ENCODE peak calls at places on chromosomes 6 and 20, in six cellular contexts. One of them, this sample, is unnamed.

GRCh38 chr20:43947316-43947710 is 32.7 kb downstream of the TOX2 start:
- DNase-seq in neural progenitor cell: no peak
- DNase-seq in RWPE1: no peak
- DNase-seq in nephron progenitor cell: no peak
- DNase-seq in K562: no peak
- DNase-seq in upper lobe of left lung: no peak
- DNase-seq in this sample: no peak

GRCh38 chr6:104784884-104785283 is 74.8 kb downstream of the HACE1 start:
- DNase-seq in neural progenitor cell: no peak
- DNase-seq in RWPE1: no peak
- DNase-seq in nephron progenitor cell: no peak
- DNase-seq in K562: no peak
- DNase-seq in upper lobe of left lung: no peak
- DNase-seq in this sample: no peak

GRCh38 chr20:60961551-60961950 is 290.5 kb upstream of the CDH4 start:
- DNase-seq in neural progenitor cell: no peak
- DNase-seq in RWPE1: no peak
- DNase-seq in nephron progenitor cell: no peak
- DNase-seq in K562: no peak
- DNase-seq in upper lobe of left lung: no peak
- DNase-seq in this sample: no peak

GRCh38 chr6:143234686-143235085 is 174.0 kb downstream of the AIG1 start:
- DNase-seq in neural progenitor cell: no peak
- DNase-seq in RWPE1: no peak
- DNase-seq in nephron progenitor cell: no peak
- DNase-seq in K562: no peak
- DNase-seq in upper lobe of left lung: no peak
- DNase-seq in this sample: no peak

GRCh38 chr6:165345700-165346099 is 36.3 kb upstream of the C6orf118 start:
- DNase-seq in neural progenitor cell: no peak
- DNase-seq in RWPE1: no peak
- DNase-seq in nephron progenitor cell: no peak
- DNase-seq in K562: no peak
- DNase-seq in upper lobe of left lung: no peak
- DNase-seq in this sample: no peak

GRCh38 chr6:134449781-134450180 is 131.9 kb upstream of the SGK1 start:
- DNase-seq in neural progenitor cell: no peak
- DNase-seq in RWPE1: no peak
- DNase-seq in nephron progenitor cell: no peak
- DNase-seq in K562: no peak
- DNase-seq in upper lobe of left lung: no peak
- DNase-seq in this sample: no peak

GRCh38 chr20:31236953-31237352 is 20.5 kb upstream of the DEFB115 start:
- DNase-seq in neural progenitor cell: no peak
- DNase-seq in RWPE1: no peak
- DNase-seq in nephron progenitor cell: no peak
- DNase-seq in K562: no peak
- DNase-seq in upper lobe of left lung: no peak
- DNase-seq in this sample: no peak

GRCh38 chr6:2970753-2971419 is 481 bp downstream of the SERPINB6 start:
- DNase-seq in neural progenitor cell: peak
- DNase-seq in RWPE1: peak
- DNase-seq in nephron progenitor cell: peak
- DNase-seq in K562: peak
- DNase-seq in upper lobe of left lung: peak
- DNase-seq in this sample: peak

GRCh38 chr6:3385660-3386151 is 71.1 kb downstream of the SLC22A23 start:
- DNase-seq in neural progenitor cell: no peak
- DNase-seq in RWPE1: no peak
- DNase-seq in nephron progenitor cell: no peak
- DNase-seq in K562: no peak
- DNase-seq in upper lobe of left lung: no peak
- DNase-seq in this sample: no peak

GRCh38 chr6:36599791-36600209 is 5.6 kb downstream of the SRSF3 start:
- DNase-seq in neural progenitor cell: peak
- DNase-seq in RWPE1: peak
- DNase-seq in nephron progenitor cell: peak
- DNase-seq in K562: peak
- DNase-seq in upper lobe of left lung: peak
- DNase-seq in this sample: no peak

GRCh38 chr6:5082487-5083306 is 2.4 kb upstream of the PPP1R3G start:
- DNase-seq in neural progenitor cell: no peak
- DNase-seq in RWPE1: peak
- DNase-seq in nephron progenitor cell: no peak
- DNase-seq in K562: no peak
- DNase-seq in upper lobe of left lung: no peak
- DNase-seq in this sample: no peak

GRCh38 chr6:16243055-16243454 is 4.7 kb downstream of the GMPR start:
- DNase-seq in neural progenitor cell: no peak
- DNase-seq in RWPE1: peak
- DNase-seq in nephron progenitor cell: no peak
- DNase-seq in K562: no peak
- DNase-seq in upper lobe of left lung: no peak
- DNase-seq in this sample: no peak

GRCh38 chr6:136466789-136467585 is 83.2 kb downstream of the MAP7 start:
- DNase-seq in neural progenitor cell: peak
- DNase-seq in RWPE1: no peak
- DNase-seq in nephron progenitor cell: no peak
- DNase-seq in K562: no peak
- DNase-seq in upper lobe of left lung: no peak
- DNase-seq in this sample: no peak

GRCh38 chr6:148457137-148457842 is 114.7 kb downstream of the SASH1 start:
- DNase-seq in neural progenitor cell: no peak
- DNase-seq in RWPE1: no peak
- DNase-seq in nephron progenitor cell: no peak
- DNase-seq in K562: no peak
- DNase-seq in upper lobe of left lung: no peak
- DNase-seq in this sample: no peak

GRCh38 chr6:26331809-26332226 is 33.2 kb upstream of the BTN3A2 start:
- DNase-seq in neural progenitor cell: no peak
- DNase-seq in RWPE1: no peak
- DNase-seq in nephron progenitor cell: no peak
- DNase-seq in K562: peak
- DNase-seq in upper lobe of left lung: no peak
- DNase-seq in this sample: no peak

GRCh38 chr6:146911635-146912034 is 292.6 kb upstream of the STXBP5 start:
- DNase-seq in neural progenitor cell: no peak
- DNase-seq in RWPE1: no peak
- DNase-seq in nephron progenitor cell: no peak
- DNase-seq in K562: no peak
- DNase-seq in upper lobe of left lung: no peak
- DNase-seq in this sample: no peak

GRCh38 chr20:46406200-46406985 is at the start of gene ELMO2:
- DNase-seq in neural progenitor cell: peak
- DNase-seq in RWPE1: peak
- DNase-seq in nephron progenitor cell: peak
- DNase-seq in K562: peak
- DNase-seq in upper lobe of left lung: peak
- DNase-seq in this sample: peak

GRCh38 chr6:44858998-44859397 is 469.1 kb upstream of the RUNX2 start:
- DNase-seq in neural progenitor cell: no peak
- DNase-seq in RWPE1: no peak
- DNase-seq in nephron progenitor cell: no peak
- DNase-seq in K562: no peak
- DNase-seq in upper lobe of left lung: no peak
- DNase-seq in this sample: no peak
- TF ChIP-seq CTCF in neural progenitor cell: no peak
- TF ChIP-seq CTCF in RWPE1: no peak
- TF ChIP-seq CTCF in nephron progenitor cell: no peak
- TF ChIP-seq CTCF in K562: no peak
- TF ChIP-seq CTCF in upper lobe of left lung: no peak
- TF ChIP-seq CTCF in this sample: no peak

GRCh38 chr20:1345030-1345755 is 16.3 kb upstream of the SDCBP2 start:
- DNase-seq in neural progenitor cell: no peak
- DNase-seq in RWPE1: no peak
- DNase-seq in nephron progenitor cell: no peak
- DNase-seq in K562: no peak
- DNase-seq in upper lobe of left lung: no peak
- DNase-seq in this sample: no peak
- TF ChIP-seq CTCF in neural progenitor cell: no peak
- TF ChIP-seq CTCF in RWPE1: no peak
- TF ChIP-seq CTCF in nephron progenitor cell: no peak
- TF ChIP-seq CTCF in K562: no peak
- TF ChIP-seq CTCF in upper lobe of left lung: no peak
- TF ChIP-seq CTCF in this sample: no peak

DNA sequence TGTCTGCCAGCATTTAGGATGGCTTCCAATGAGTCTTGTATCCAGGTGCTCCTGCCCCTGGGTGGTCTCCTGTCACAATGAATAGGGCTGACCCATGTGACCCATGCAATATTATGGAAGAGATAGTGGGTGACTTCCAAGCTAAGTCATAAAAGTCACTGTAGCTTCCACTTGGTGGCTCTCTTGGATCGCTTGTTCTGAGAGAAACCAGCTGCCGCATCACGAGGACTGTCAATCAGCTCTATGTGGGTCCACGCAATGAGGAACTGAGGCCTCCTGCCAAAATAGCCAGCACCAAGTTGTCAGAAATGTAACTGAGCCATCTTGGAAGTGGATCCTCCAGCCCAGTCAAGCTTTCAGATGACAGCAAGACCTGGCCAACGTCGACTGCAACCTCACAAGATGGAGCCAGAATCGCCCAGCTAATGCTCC is 14.9 kb upstream of the MATN4 start:
- DNase-seq in neural progenitor cell: no peak
- DNase-seq in RWPE1: no peak
- DNase-seq in nephron progenitor cell: no peak
- DNase-seq in K562: no peak
- DNase-seq in upper lobe of left lung: peak
- DNase-seq in this sample: no peak
- TF ChIP-seq CTCF in neural progenitor cell: peak
- TF ChIP-seq CTCF in RWPE1: peak
- TF ChIP-seq CTCF in nephron progenitor cell: no peak
- TF ChIP-seq CTCF in K562: peak
- TF ChIP-seq CTCF in upper lobe of left lung: peak
- TF ChIP-seq CTCF in this sample: no peak

DNA sequence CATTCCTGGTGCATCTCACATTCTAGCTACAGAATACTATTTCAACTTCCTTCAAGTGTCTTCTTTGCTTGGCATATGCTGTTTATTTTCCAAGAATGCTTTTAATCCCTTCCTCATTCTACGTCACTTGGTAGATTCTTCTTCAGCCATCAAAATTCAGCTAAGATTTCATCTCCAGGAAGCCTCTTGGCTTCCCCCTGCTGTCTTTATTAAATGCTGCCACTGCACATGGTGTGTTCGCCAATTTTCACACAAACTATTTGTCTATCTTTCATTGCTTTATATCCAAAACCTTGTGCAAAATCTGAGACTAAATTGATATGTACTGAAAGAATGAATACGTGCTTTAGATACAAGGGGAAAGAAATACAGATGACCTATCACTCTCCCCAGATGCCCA is 253.0 kb downstream of the RFPL4B start:
- DNase-seq in neural progenitor cell: no peak
- DNase-seq in RWPE1: no peak
- DNase-seq in nephron progenitor cell: no peak
- DNase-seq in K562: no peak
- DNase-seq in upper lobe of left lung: no peak
- DNase-seq in this sample: no peak
- TF ChIP-seq CTCF in neural progenitor cell: peak
- TF ChIP-seq CTCF in RWPE1: no peak
- TF ChIP-seq CTCF in nephron progenitor cell: no peak
- TF ChIP-seq CTCF in K562: no peak
- TF ChIP-seq CTCF in upper lobe of left lung: no peak
- TF ChIP-seq CTCF in this sample: no peak

DNA sequence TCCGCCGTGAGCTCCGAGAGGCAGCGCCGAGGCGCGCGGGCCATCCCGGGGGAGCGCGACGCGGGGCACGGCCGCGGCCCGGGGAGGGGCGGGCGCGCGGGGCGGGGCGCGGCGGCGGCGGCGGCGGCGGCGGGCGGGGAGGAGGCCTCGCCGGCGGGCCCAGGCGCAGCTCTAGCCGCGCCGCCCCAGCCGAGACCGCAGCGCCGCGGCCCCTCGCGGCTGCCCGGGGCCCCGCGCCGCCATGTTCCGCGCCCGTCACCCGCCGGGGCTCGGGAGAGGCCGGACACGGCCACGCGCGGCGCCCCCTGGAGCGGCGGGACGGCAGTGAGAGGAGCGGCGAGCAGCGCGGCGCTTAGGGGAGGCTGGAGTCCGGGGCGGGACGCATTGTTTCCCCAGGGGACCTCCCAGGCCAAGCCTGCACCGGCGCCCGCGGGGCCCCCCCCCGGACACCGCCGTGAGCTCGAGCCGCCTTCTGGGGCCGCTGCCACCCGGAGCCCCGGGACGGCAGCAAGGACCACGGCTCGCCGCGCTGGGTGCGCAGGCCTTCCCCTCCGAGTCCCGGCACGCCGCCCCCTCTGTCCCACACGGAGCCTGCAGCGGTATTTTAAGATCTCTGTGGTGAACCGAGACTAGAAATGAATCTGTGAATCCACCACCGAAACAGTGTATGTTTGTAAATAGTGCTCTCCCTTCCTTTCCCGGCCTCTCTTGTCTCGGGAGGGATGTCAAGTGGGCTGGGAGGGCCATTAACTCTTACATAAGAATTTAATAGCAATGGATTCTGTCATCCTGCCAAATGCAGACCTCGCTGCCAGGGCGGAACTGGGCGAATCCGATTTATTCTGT is at the start of gene KIF13A:
- DNase-seq in neural progenitor cell: peak
- DNase-seq in RWPE1: peak
- DNase-seq in nephron progenitor cell: peak
- DNase-seq in K562: peak
- DNase-seq in upper lobe of left lung: peak
- DNase-seq in this sample: peak
- TF ChIP-seq CTCF in neural progenitor cell: peak
- TF ChIP-seq CTCF in RWPE1: no peak
- TF ChIP-seq CTCF in nephron progenitor cell: no peak
- TF ChIP-seq CTCF in K562: peak
- TF ChIP-seq CTCF in upper lobe of left lung: peak
- TF ChIP-seq CTCF in this sample: peak

GRCh38 chr6:42140051-42140450 is 2.4 kb downstream of the C6orf132 start:
- DNase-seq in neural progenitor cell: no peak
- DNase-seq in RWPE1: peak
- DNase-seq in nephron progenitor cell: no peak
- DNase-seq in K562: no peak
- DNase-seq in upper lobe of left lung: no peak
- DNase-seq in this sample: no peak
- TF ChIP-seq CTCF in neural progenitor cell: no peak
- TF ChIP-seq CTCF in RWPE1: no peak
- TF ChIP-seq CTCF in nephron progenitor cell: no peak
- TF ChIP-seq CTCF in K562: no peak
- TF ChIP-seq CTCF in upper lobe of left lung: no peak
- TF ChIP-seq CTCF in this sample: no peak

DNA sequence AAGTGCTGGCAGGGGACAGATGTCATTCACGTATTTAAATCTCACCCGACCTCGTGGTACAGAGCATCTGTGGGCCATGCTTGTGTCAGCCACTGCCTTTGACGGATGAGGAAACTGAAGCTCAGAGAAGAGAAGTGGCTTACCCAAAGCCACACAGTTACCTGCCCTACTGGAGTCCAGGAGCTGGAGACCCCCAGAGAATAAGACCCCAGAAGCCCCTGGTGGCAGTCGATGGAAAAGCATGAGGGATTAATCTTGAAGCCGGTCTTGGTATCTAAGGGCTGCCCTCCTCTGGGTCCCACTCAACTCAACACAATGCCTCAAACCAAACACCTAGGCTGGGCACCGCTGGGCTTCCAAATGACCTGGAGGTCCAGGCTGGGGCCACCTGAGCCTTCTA is 83.1 kb downstream of the GRM4 start:
- DNase-seq in neural progenitor cell: no peak
- DNase-seq in RWPE1: no peak
- DNase-seq in nephron progenitor cell: no peak
- DNase-seq in K562: no peak
- DNase-seq in upper lobe of left lung: no peak
- DNase-seq in this sample: no peak
- TF ChIP-seq CTCF in neural progenitor cell: peak
- TF ChIP-seq CTCF in RWPE1: no peak
- TF ChIP-seq CTCF in nephron progenitor cell: peak
- TF ChIP-seq CTCF in K562: peak
- TF ChIP-seq CTCF in upper lobe of left lung: no peak
- TF ChIP-seq CTCF in this sample: no peak

This sample was measured in natural killer cell.